ENCODE peak calls at places on chromosomes 5 and 9, in seven cellular contexts. One of them, this sample, is unnamed.
A peak's percentile ranks its signal among the peaks of the same experiment; 100 is the strongest.

GRCh38 chr9:76905984-76906861 is at the start of gene PRUNE2:
- DNase-seq in NCI-H2081: peak; percentile 64
- DNase-seq in MCF 10A: peak; percentile 75
- DNase-seq in posterior cingulate gyrus: peak; percentile 59
- DNase-seq in fibroblast of pulmonary artery: peak; percentile 85
- DNase-seq in IMR-90: peak; percentile 79
- DNase-seq in hippocampal formation: peak; percentile 70
- DNase-seq in this sample: peak; percentile 58

GRCh38 chr9:70510157-70510770 is 95.8 kb upstream of the KLF9 start:
- DNase-seq in NCI-H2081: peak; percentile 9
- DNase-seq in MCF 10A: peak; percentile 39
- DNase-seq in posterior cingulate gyrus: no peak
- DNase-seq in fibroblast of pulmonary artery: peak; percentile 40
- DNase-seq in IMR-90: no peak
- DNase-seq in hippocampal formation: no peak
- DNase-seq in this sample: peak; percentile 46

GRCh38 chr5:19880430-19880829 is 107.6 kb downstream of the CDH18 start:
- DNase-seq in NCI-H2081: no peak
- DNase-seq in MCF 10A: no peak
- DNase-seq in posterior cingulate gyrus: no peak
- DNase-seq in fibroblast of pulmonary artery: no peak
- DNase-seq in IMR-90: no peak
- DNase-seq in hippocampal formation: no peak
- DNase-seq in this sample: no peak

GRCh38 chr9:134067904-134068741 is at the start of gene BRD3:
- DNase-seq in NCI-H2081: peak; percentile 92
- DNase-seq in MCF 10A: peak; percentile 86
- DNase-seq in posterior cingulate gyrus: peak; percentile 81
- DNase-seq in fibroblast of pulmonary artery: peak; percentile 87
- DNase-seq in IMR-90: peak; percentile 88
- DNase-seq in hippocampal formation: peak; percentile 86
- DNase-seq in this sample: peak; percentile 90

GRCh38 chr9:84136119-84136868 is 155.7 kb downstream of the RMI1 start:
- DNase-seq in NCI-H2081: peak; percentile 70
- DNase-seq in MCF 10A: peak; percentile 72
- DNase-seq in posterior cingulate gyrus: no peak
- DNase-seq in fibroblast of pulmonary artery: peak; percentile 66
- DNase-seq in IMR-90: peak; percentile 29
- DNase-seq in hippocampal formation: no peak
- DNase-seq in this sample: no peak

GRCh38 chr9:83976372-83976771 is 3.6 kb downstream of the HNRNPK start:
- DNase-seq in NCI-H2081: no peak
- DNase-seq in MCF 10A: no peak
- DNase-seq in posterior cingulate gyrus: no peak
- DNase-seq in fibroblast of pulmonary artery: no peak
- DNase-seq in IMR-90: no peak
- DNase-seq in hippocampal formation: no peak
- DNase-seq in this sample: no peak

GRCh38 chr5:157354825-157355224 is 88.9 kb downstream of the CYFIP2 start:
- DNase-seq in NCI-H2081: no peak
- DNase-seq in MCF 10A: peak; percentile 19
- DNase-seq in posterior cingulate gyrus: no peak
- DNase-seq in fibroblast of pulmonary artery: no peak
- DNase-seq in IMR-90: no peak
- DNase-seq in hippocampal formation: no peak
- DNase-seq in this sample: peak; percentile 25

GRCh38 chr5:10467281-10468198 is 25.9 kb downstream of the ROPN1L start:
- DNase-seq in NCI-H2081: no peak
- DNase-seq in MCF 10A: peak; percentile 51
- DNase-seq in posterior cingulate gyrus: no peak
- DNase-seq in fibroblast of pulmonary artery: peak; percentile 56
- DNase-seq in IMR-90: peak; percentile 79
- DNase-seq in hippocampal formation: no peak
- DNase-seq in this sample: no peak

GRCh38 chr9:87701931-87702421 is 23.9 kb upstream of the CTSL start:
- DNase-seq in NCI-H2081: no peak
- DNase-seq in MCF 10A: no peak
- DNase-seq in posterior cingulate gyrus: no peak
- DNase-seq in fibroblast of pulmonary artery: no peak
- DNase-seq in IMR-90: no peak
- DNase-seq in hippocampal formation: no peak
- DNase-seq in this sample: peak; percentile 28

GRCh38 chr9:89247431-89248370 is 63.3 kb upstream of the CKS2 start:
- DNase-seq in NCI-H2081: no peak
- DNase-seq in MCF 10A: peak; percentile 58
- DNase-seq in posterior cingulate gyrus: no peak
- DNase-seq in fibroblast of pulmonary artery: peak; percentile 38
- DNase-seq in IMR-90: peak; percentile 15
- DNase-seq in hippocampal formation: no peak
- DNase-seq in this sample: no peak

GRCh38 chr5:91307023-91307422 is 76.1 kb downstream of the ARRDC3 start:
- DNase-seq in NCI-H2081: no peak
- DNase-seq in MCF 10A: peak; percentile 82
- DNase-seq in posterior cingulate gyrus: no peak
- DNase-seq in fibroblast of pulmonary artery: peak; percentile 96
- DNase-seq in IMR-90: peak; percentile 36
- DNase-seq in hippocampal formation: no peak
- DNase-seq in this sample: no peak

GRCh38 chr5:144142030-144142825 is 28.2 kb downstream of the YIPF5 start:
- DNase-seq in NCI-H2081: peak; percentile 32
- DNase-seq in MCF 10A: peak; percentile 70
- DNase-seq in posterior cingulate gyrus: no peak
- DNase-seq in fibroblast of pulmonary artery: peak; percentile 71
- DNase-seq in IMR-90: peak; percentile 67
- DNase-seq in hippocampal formation: peak; percentile 60
- DNase-seq in this sample: peak; percentile 82

GRCh38 chr9:133560311-133560710 is 25.8 kb downstream of the ADAMTSL2 start:
- DNase-seq in NCI-H2081: peak; percentile 41
- DNase-seq in MCF 10A: no peak
- DNase-seq in posterior cingulate gyrus: no peak
- DNase-seq in fibroblast of pulmonary artery: peak; percentile 56
- DNase-seq in IMR-90: no peak
- DNase-seq in hippocampal formation: no peak
- DNase-seq in this sample: no peak

GRCh38 chr5:7246312-7246711 is 149.6 kb upstream of the ADCY2 start:
- DNase-seq in NCI-H2081: no peak
- DNase-seq in MCF 10A: no peak
- DNase-seq in posterior cingulate gyrus: no peak
- DNase-seq in fibroblast of pulmonary artery: no peak
- DNase-seq in IMR-90: no peak
- DNase-seq in hippocampal formation: no peak
- DNase-seq in this sample: no peak

This sample was measured in NCI-H82.